ENCODE peak calls at places on chromosomes 2 and 18, in nine cellular contexts. One of them, this sample, is unnamed.

GRCh38 chr2:173690349-173690748 is 274.8 kb downstream of the SP3 start:
- DNase-seq in globus pallidus: no peak
- DNase-seq in foreskin fibroblast: no peak
- DNase-seq in effector CD4-positive, alpha-beta T cell: no peak
- DNase-seq in NCI-H524 treated with DMSO at 0.1 percent for 48 hours: no peak
- DNase-seq in MV-4-11: no peak
- DNase-seq in iris pigment epithelial cell: no peak
- DNase-seq in lung microvascular endothelial cell: no peak
- DNase-seq in coronary artery: no peak
- DNase-seq in this sample: no peak

GRCh38 chr2:197102202-197102601 is 175.7 kb upstream of the PGAP1 start:
- DNase-seq in globus pallidus: no peak
- DNase-seq in foreskin fibroblast: no peak
- DNase-seq in effector CD4-positive, alpha-beta T cell: no peak
- DNase-seq in NCI-H524 treated with DMSO at 0.1 percent for 48 hours: no peak
- DNase-seq in MV-4-11: no peak
- DNase-seq in iris pigment epithelial cell: no peak
- DNase-seq in lung microvascular endothelial cell: no peak
- DNase-seq in coronary artery: no peak
- DNase-seq in this sample: no peak

GRCh38 chr2:195520671-195521155 is 136.3 kb upstream of the SLC39A10 start:
- DNase-seq in globus pallidus: no peak
- DNase-seq in foreskin fibroblast: peak
- DNase-seq in effector CD4-positive, alpha-beta T cell: no peak
- DNase-seq in NCI-H524 treated with DMSO at 0.1 percent for 48 hours: no peak
- DNase-seq in MV-4-11: no peak
- DNase-seq in iris pigment epithelial cell: peak
- DNase-seq in lung microvascular endothelial cell: no peak
- DNase-seq in coronary artery: no peak
- DNase-seq in this sample: no peak

GRCh38 chr2:233469261-233470006 is 97.1 kb downstream of the USP40 start:
- DNase-seq in globus pallidus: no peak
- DNase-seq in foreskin fibroblast: no peak
- DNase-seq in effector CD4-positive, alpha-beta T cell: no peak
- DNase-seq in NCI-H524 treated with DMSO at 0.1 percent for 48 hours: no peak
- DNase-seq in MV-4-11: no peak
- DNase-seq in iris pigment epithelial cell: no peak
- DNase-seq in lung microvascular endothelial cell: no peak
- DNase-seq in coronary artery: no peak
- DNase-seq in this sample: no peak

GRCh38 chr2:37274354-37274965 is 43.0 kb downstream of the NDUFAF7 start:
- DNase-seq in globus pallidus: no peak
- DNase-seq in foreskin fibroblast: peak
- DNase-seq in effector CD4-positive, alpha-beta T cell: no peak
- DNase-seq in NCI-H524 treated with DMSO at 0.1 percent for 48 hours: no peak
- DNase-seq in MV-4-11: peak
- DNase-seq in iris pigment epithelial cell: peak
- DNase-seq in lung microvascular endothelial cell: no peak
- DNase-seq in coronary artery: no peak
- DNase-seq in this sample: no peak

GRCh38 chr2:110851531-110851930 is 119.2 kb downstream of the ACOXL start:
- DNase-seq in globus pallidus: no peak
- DNase-seq in foreskin fibroblast: no peak
- DNase-seq in effector CD4-positive, alpha-beta T cell: no peak
- DNase-seq in NCI-H524 treated with DMSO at 0.1 percent for 48 hours: no peak
- DNase-seq in MV-4-11: no peak
- DNase-seq in iris pigment epithelial cell: no peak
- DNase-seq in lung microvascular endothelial cell: no peak
- DNase-seq in coronary artery: no peak
- DNase-seq in this sample: no peak

GRCh38 chr2:69579561-69579960 is 64.0 kb downstream of the AAK1 start:
- DNase-seq in globus pallidus: no peak
- DNase-seq in foreskin fibroblast: no peak
- DNase-seq in effector CD4-positive, alpha-beta T cell: no peak
- DNase-seq in NCI-H524 treated with DMSO at 0.1 percent for 48 hours: no peak
- DNase-seq in MV-4-11: no peak
- DNase-seq in iris pigment epithelial cell: no peak
- DNase-seq in lung microvascular endothelial cell: peak
- DNase-seq in coronary artery: no peak
- DNase-seq in this sample: no peak

GRCh38 chr2:60517441-60517840 is 36.0 kb downstream of the BCL11A start:
- DNase-seq in globus pallidus: no peak
- DNase-seq in foreskin fibroblast: no peak
- DNase-seq in effector CD4-positive, alpha-beta T cell: no peak
- DNase-seq in NCI-H524 treated with DMSO at 0.1 percent for 48 hours: no peak
- DNase-seq in MV-4-11: no peak
- DNase-seq in iris pigment epithelial cell: peak
- DNase-seq in lung microvascular endothelial cell: no peak
- DNase-seq in coronary artery: no peak
- DNase-seq in this sample: no peak

GRCh38 chr2:165700511-165700910 is 93.5 kb downstream of the GALNT3 start:
- DNase-seq in globus pallidus: no peak
- DNase-seq in foreskin fibroblast: no peak
- DNase-seq in effector CD4-positive, alpha-beta T cell: no peak
- DNase-seq in NCI-H524 treated with DMSO at 0.1 percent for 48 hours: no peak
- DNase-seq in MV-4-11: no peak
- DNase-seq in iris pigment epithelial cell: no peak
- DNase-seq in lung microvascular endothelial cell: no peak
- DNase-seq in coronary artery: no peak
- DNase-seq in this sample: no peak

GRCh38 chr18:26477828-26478466 is 70.4 kb downstream of the KCTD1 start:
- DNase-seq in globus pallidus: no peak
- DNase-seq in foreskin fibroblast: no peak
- DNase-seq in effector CD4-positive, alpha-beta T cell: no peak
- DNase-seq in NCI-H524 treated with DMSO at 0.1 percent for 48 hours: no peak
- DNase-seq in MV-4-11: no peak
- DNase-seq in iris pigment epithelial cell: peak
- DNase-seq in lung microvascular endothelial cell: peak
- DNase-seq in coronary artery: no peak
- DNase-seq in this sample: no peak

GRCh38 chr2:227407601-227408089 is 19.9 kb upstream of the SCYGR1 start:
- DNase-seq in globus pallidus: no peak
- DNase-seq in foreskin fibroblast: peak
- DNase-seq in effector CD4-positive, alpha-beta T cell: no peak
- DNase-seq in NCI-H524 treated with DMSO at 0.1 percent for 48 hours: peak
- DNase-seq in MV-4-11: peak
- DNase-seq in iris pigment epithelial cell: peak
- DNase-seq in lung microvascular endothelial cell: no peak
- DNase-seq in coronary artery: no peak
- DNase-seq in this sample: peak

GRCh38 chr2:239372835-239373234 is 28.0 kb downstream of the HDAC4 start:
- DNase-seq in globus pallidus: no peak
- DNase-seq in foreskin fibroblast: no peak
- DNase-seq in effector CD4-positive, alpha-beta T cell: no peak
- DNase-seq in NCI-H524 treated with DMSO at 0.1 percent for 48 hours: no peak
- DNase-seq in MV-4-11: no peak
- DNase-seq in iris pigment epithelial cell: no peak
- DNase-seq in lung microvascular endothelial cell: no peak
- DNase-seq in coronary artery: no peak
- DNase-seq in this sample: no peak

GRCh38 chr2:42167458-42167857 is 1.7 kb upstream of the EML4 start:
- DNase-seq in globus pallidus: no peak
- DNase-seq in foreskin fibroblast: no peak
- DNase-seq in effector CD4-positive, alpha-beta T cell: no peak
- DNase-seq in NCI-H524 treated with DMSO at 0.1 percent for 48 hours: no peak
- DNase-seq in MV-4-11: no peak
- DNase-seq in iris pigment epithelial cell: no peak
- DNase-seq in lung microvascular endothelial cell: no peak
- DNase-seq in coronary artery: no peak
- DNase-seq in this sample: no peak

GRCh38 chr18:46042571-46043123 is 29.4 kb downstream of the PSTPIP2 start:
- DNase-seq in globus pallidus: peak
- DNase-seq in foreskin fibroblast: peak
- DNase-seq in effector CD4-positive, alpha-beta T cell: no peak
- DNase-seq in NCI-H524 treated with DMSO at 0.1 percent for 48 hours: no peak
- DNase-seq in MV-4-11: peak
- DNase-seq in iris pigment epithelial cell: peak
- DNase-seq in lung microvascular endothelial cell: no peak
- DNase-seq in coronary artery: no peak
- DNase-seq in this sample: no peak

GRCh38 chr18:62981566-62981965 is 266.2 kb downstream of the PHLPP1 start:
- DNase-seq in globus pallidus: no peak
- DNase-seq in foreskin fibroblast: no peak
- DNase-seq in effector CD4-positive, alpha-beta T cell: no peak
- DNase-seq in NCI-H524 treated with DMSO at 0.1 percent for 48 hours: no peak
- DNase-seq in MV-4-11: peak
- DNase-seq in iris pigment epithelial cell: no peak
- DNase-seq in lung microvascular endothelial cell: no peak
- DNase-seq in coronary artery: no peak
- DNase-seq in this sample: no peak

GRCh38 chr2:96254592-96254991 is 11.2 kb downstream of the TMEM127 start:
- DNase-seq in globus pallidus: no peak
- DNase-seq in foreskin fibroblast: no peak
- DNase-seq in effector CD4-positive, alpha-beta T cell: no peak
- DNase-seq in NCI-H524 treated with DMSO at 0.1 percent for 48 hours: no peak
- DNase-seq in MV-4-11: no peak
- DNase-seq in iris pigment epithelial cell: no peak
- DNase-seq in lung microvascular endothelial cell: peak
- DNase-seq in coronary artery: no peak
- DNase-seq in this sample: no peak

GRCh38 chr2:162926501-162926900 is 87.9 kb upstream of the KCNH7 start:
- DNase-seq in globus pallidus: no peak
- DNase-seq in foreskin fibroblast: no peak
- DNase-seq in effector CD4-positive, alpha-beta T cell: no peak
- DNase-seq in NCI-H524 treated with DMSO at 0.1 percent for 48 hours: no peak
- DNase-seq in MV-4-11: no peak
- DNase-seq in iris pigment epithelial cell: peak
- DNase-seq in lung microvascular endothelial cell: no peak
- DNase-seq in coronary artery: no peak
- DNase-seq in this sample: no peak

GRCh38 chr2:57880446-57880845 is 166.2 kb upstream of the VRK2 start:
- DNase-seq in globus pallidus: no peak
- DNase-seq in foreskin fibroblast: no peak
- DNase-seq in effector CD4-positive, alpha-beta T cell: no peak
- DNase-seq in NCI-H524 treated with DMSO at 0.1 percent for 48 hours: no peak
- DNase-seq in MV-4-11: no peak
- DNase-seq in iris pigment epithelial cell: no peak
- DNase-seq in lung microvascular endothelial cell: no peak
- DNase-seq in coronary artery: no peak
- DNase-seq in this sample: no peak

GRCh38 chr2:28357948-28358667 is 34.5 kb upstream of the FOSL2 start:
- DNase-seq in globus pallidus: no peak
- DNase-seq in foreskin fibroblast: no peak
- DNase-seq in effector CD4-positive, alpha-beta T cell: no peak
- DNase-seq in NCI-H524 treated with DMSO at 0.1 percent for 48 hours: no peak
- DNase-seq in MV-4-11: no peak
- DNase-seq in iris pigment epithelial cell: no peak
- DNase-seq in lung microvascular endothelial cell: no peak
- DNase-seq in coronary artery: no peak
- DNase-seq in this sample: no peak

GRCh38 chr2:69601179-69601612 is 42.3 kb downstream of the AAK1 start:
- DNase-seq in globus pallidus: no peak
- DNase-seq in foreskin fibroblast: peak
- DNase-seq in effector CD4-positive, alpha-beta T cell: no peak
- DNase-seq in NCI-H524 treated with DMSO at 0.1 percent for 48 hours: no peak
- DNase-seq in MV-4-11: no peak
- DNase-seq in iris pigment epithelial cell: peak
- DNase-seq in lung microvascular endothelial cell: peak
- DNase-seq in coronary artery: no peak
- DNase-seq in this sample: no peak

GRCh38 chr2:106187426-106187825 is 6.7 kb downstream of the UXS1 start:
- DNase-seq in globus pallidus: no peak
- DNase-seq in foreskin fibroblast: no peak
- DNase-seq in effector CD4-positive, alpha-beta T cell: no peak
- DNase-seq in NCI-H524 treated with DMSO at 0.1 percent for 48 hours: no peak
- DNase-seq in MV-4-11: peak
- DNase-seq in iris pigment epithelial cell: no peak
- DNase-seq in lung microvascular endothelial cell: no peak
- DNase-seq in coronary artery: no peak
- DNase-seq in this sample: no peak

GRCh38 chr2:158815650-158816049 is 20.5 kb downstream of the DAPL1 start:
- DNase-seq in globus pallidus: no peak
- DNase-seq in foreskin fibroblast: no peak
- DNase-seq in effector CD4-positive, alpha-beta T cell: no peak
- DNase-seq in NCI-H524 treated with DMSO at 0.1 percent for 48 hours: peak
- DNase-seq in MV-4-11: no peak
- DNase-seq in iris pigment epithelial cell: no peak
- DNase-seq in lung microvascular endothelial cell: no peak
- DNase-seq in coronary artery: no peak
- DNase-seq in this sample: no peak

GRCh38 chr2:241657851-241658254 is 20.4 kb downstream of the ATG4B start:
- DNase-seq in globus pallidus: no peak
- DNase-seq in foreskin fibroblast: no peak
- DNase-seq in effector CD4-positive, alpha-beta T cell: no peak
- DNase-seq in NCI-H524 treated with DMSO at 0.1 percent for 48 hours: no peak
- DNase-seq in MV-4-11: no peak
- DNase-seq in iris pigment epithelial cell: no peak
- DNase-seq in lung microvascular endothelial cell: no peak
- DNase-seq in coronary artery: no peak
- DNase-seq in this sample: no peak

GRCh38 chr2:224008702-224009261 is 30.3 kb downstream of the SERPINE2 start:
- DNase-seq in globus pallidus: no peak
- DNase-seq in foreskin fibroblast: no peak
- DNase-seq in effector CD4-positive, alpha-beta T cell: no peak
- DNase-seq in NCI-H524 treated with DMSO at 0.1 percent for 48 hours: no peak
- DNase-seq in MV-4-11: no peak
- DNase-seq in iris pigment epithelial cell: no peak
- DNase-seq in lung microvascular endothelial cell: no peak
- DNase-seq in coronary artery: no peak
- DNase-seq in this sample: no peak

GRCh38 chr2:69050802-69051201 is 37.8 kb downstream of the ANTXR1 start:
- DNase-seq in globus pallidus: no peak
- DNase-seq in foreskin fibroblast: no peak
- DNase-seq in effector CD4-positive, alpha-beta T cell: no peak
- DNase-seq in NCI-H524 treated with DMSO at 0.1 percent for 48 hours: no peak
- DNase-seq in MV-4-11: no peak
- DNase-seq in iris pigment epithelial cell: no peak
- DNase-seq in lung microvascular endothelial cell: no peak
- DNase-seq in coronary artery: no peak
- DNase-seq in this sample: no peak

GRCh38 chr2:54212456-54212855 is 43.6 kb downstream of the TSPYL6 start:
- DNase-seq in globus pallidus: no peak
- DNase-seq in foreskin fibroblast: peak
- DNase-seq in effector CD4-positive, alpha-beta T cell: no peak
- DNase-seq in NCI-H524 treated with DMSO at 0.1 percent for 48 hours: no peak
- DNase-seq in MV-4-11: peak
- DNase-seq in iris pigment epithelial cell: peak
- DNase-seq in lung microvascular endothelial cell: peak
- DNase-seq in coronary artery: no peak
- DNase-seq in this sample: no peak

GRCh38 chr18:48319796-48320638 is 89.2 kb downstream of the ZBTB7C start:
- DNase-seq in globus pallidus: no peak
- DNase-seq in foreskin fibroblast: no peak
- DNase-seq in effector CD4-positive, alpha-beta T cell: no peak
- DNase-seq in NCI-H524 treated with DMSO at 0.1 percent for 48 hours: no peak
- DNase-seq in MV-4-11: no peak
- DNase-seq in iris pigment epithelial cell: peak
- DNase-seq in lung microvascular endothelial cell: no peak
- DNase-seq in coronary artery: no peak
- DNase-seq in this sample: no peak

GRCh38 chr2:3282056-3282998 is 95.3 kb downstream of the EIPR1 start:
- DNase-seq in globus pallidus: peak
- DNase-seq in foreskin fibroblast: peak
- DNase-seq in effector CD4-positive, alpha-beta T cell: no peak
- DNase-seq in NCI-H524 treated with DMSO at 0.1 percent for 48 hours: peak
- DNase-seq in MV-4-11: no peak
- DNase-seq in iris pigment epithelial cell: peak
- DNase-seq in lung microvascular endothelial cell: no peak
- DNase-seq in coronary artery: no peak
- DNase-seq in this sample: peak

GRCh38 chr2:625415-626135 is 51.6 kb downstream of the TMEM18 start:
- DNase-seq in globus pallidus: no peak
- DNase-seq in foreskin fibroblast: no peak
- DNase-seq in effector CD4-positive, alpha-beta T cell: no peak
- DNase-seq in NCI-H524 treated with DMSO at 0.1 percent for 48 hours: no peak
- DNase-seq in MV-4-11: no peak
- DNase-seq in iris pigment epithelial cell: no peak
- DNase-seq in lung microvascular endothelial cell: no peak
- DNase-seq in coronary artery: peak
- DNase-seq in this sample: no peak

GRCh38 chr2:23700627-23701026 is 226.3 kb downstream of the ATAD2B start:
- DNase-seq in globus pallidus: no peak
- DNase-seq in foreskin fibroblast: no peak
- DNase-seq in effector CD4-positive, alpha-beta T cell: no peak
- DNase-seq in NCI-H524 treated with DMSO at 0.1 percent for 48 hours: no peak
- DNase-seq in MV-4-11: no peak
- DNase-seq in iris pigment epithelial cell: no peak
- DNase-seq in lung microvascular endothelial cell: no peak
- DNase-seq in coronary artery: peak
- DNase-seq in this sample: no peak

GRCh38 chr18:8389391-8390340 is 219.6 kb upstream of the RAB12 start:
- DNase-seq in globus pallidus: peak
- DNase-seq in foreskin fibroblast: peak
- DNase-seq in effector CD4-positive, alpha-beta T cell: no peak
- DNase-seq in NCI-H524 treated with DMSO at 0.1 percent for 48 hours: no peak
- DNase-seq in MV-4-11: no peak
- DNase-seq in iris pigment epithelial cell: peak
- DNase-seq in lung microvascular endothelial cell: peak
- DNase-seq in coronary artery: no peak
- DNase-seq in this sample: no peak